ENCODE peak calls at places on chromosome 2, in six cellular contexts. One of them, this sample, is unnamed.

GRCh38 chr2:172252154-172252553 is 149.5 kb upstream of the DLX2 start:
- DNase-seq in IMR-90: no peak
- DNase-seq in mesendoderm: no peak
- DNase-seq in H1: no peak
- DNase-seq in H9: no peak
- DNase-seq in neuronal stem cell: no peak
- DNase-seq in this sample: peak

GRCh38 chr2:8607591-8607990 is 74.3 kb upstream of the ID2 start:
- DNase-seq in H9: no peak
- DNase-seq in IMR-90: peak
- DNase-seq in mesendoderm: no peak
- DNase-seq in neuronal stem cell: no peak
- DNase-seq in H1: no peak
- DNase-seq in this sample: peak

GRCh38 chr2:30165617-30166016 is 18.8 kb downstream of the YPEL5 start:
- DNase-seq in H1: no peak
- DNase-seq in neuronal stem cell: no peak
- DNase-seq in H9: no peak
- DNase-seq in mesendoderm: no peak
- DNase-seq in IMR-90: no peak
- DNase-seq in this sample: no peak

GRCh38 chr2:161418715-161419337 is 2.7 kb downstream of the TBR1 start:
- DNase-seq in mesendoderm: peak
- DNase-seq in H9: peak
- DNase-seq in neuronal stem cell: peak
- DNase-seq in H1: no peak
- DNase-seq in IMR-90: peak
- DNase-seq in this sample: peak

GRCh38 chr2:24083567-24084385 is 858 bp downstream of the TP53I3 start:
- DNase-seq in neuronal stem cell: peak
- DNase-seq in H9: peak
- DNase-seq in IMR-90: peak
- DNase-seq in mesendoderm: peak
- DNase-seq in H1: peak
- DNase-seq in this sample: peak

GRCh38 chr2:97714084-97714949 is 941 bp downstream of the ZAP70 start:
- DNase-seq in neuronal stem cell: no peak
- DNase-seq in mesendoderm: no peak
- DNase-seq in H1: no peak
- DNase-seq in IMR-90: no peak
- DNase-seq in H9: no peak
- DNase-seq in this sample: no peak

GRCh38 chr2:121564905-121565304 is 34.2 kb downstream of the RNU4ATAC start:
- DNase-seq in neuronal stem cell: no peak
- DNase-seq in H9: no peak
- DNase-seq in IMR-90: no peak
- DNase-seq in mesendoderm: no peak
- DNase-seq in H1: no peak
- DNase-seq in this sample: no peak

GRCh38 chr2:75416420-75417342 is 144.1 kb downstream of the EVA1A start:
- DNase-seq in H9: no peak
- DNase-seq in mesendoderm: no peak
- DNase-seq in IMR-90: no peak
- DNase-seq in H1: no peak
- DNase-seq in neuronal stem cell: no peak
- DNase-seq in this sample: no peak

GRCh38 chr2:201343559-201343958 is 13.6 kb downstream of the FLACC1 start:
- DNase-seq in H1: no peak
- DNase-seq in mesendoderm: no peak
- DNase-seq in IMR-90: no peak
- DNase-seq in neuronal stem cell: no peak
- DNase-seq in H9: no peak
- DNase-seq in this sample: no peak

GRCh38 chr2:25728559-25728958 is 55.2 kb upstream of the DTNB start:
- DNase-seq in IMR-90: no peak
- DNase-seq in H1: no peak
- DNase-seq in H9: no peak
- DNase-seq in neuronal stem cell: no peak
- DNase-seq in mesendoderm: no peak
- DNase-seq in this sample: no peak

GRCh38 chr2:231032575-231033140 is 4.7 kb upstream of the C2orf72 start:
- DNase-seq in IMR-90: no peak
- DNase-seq in H9: no peak
- DNase-seq in mesendoderm: no peak
- DNase-seq in H1: no peak
- DNase-seq in neuronal stem cell: no peak
- DNase-seq in this sample: no peak

GRCh38 chr2:234044157-234044556 is 6.3 kb upstream of the SPP2 start:
- DNase-seq in H9: no peak
- DNase-seq in neuronal stem cell: no peak
- DNase-seq in mesendoderm: no peak
- DNase-seq in IMR-90: peak
- DNase-seq in H1: no peak
- DNase-seq in this sample: peak

GRCh38 chr2:231256494-231256893 is 58.1 kb downstream of the ARMC9 start:
- DNase-seq in H1: no peak
- DNase-seq in IMR-90: no peak
- DNase-seq in mesendoderm: no peak
- DNase-seq in H9: no peak
- DNase-seq in neuronal stem cell: no peak
- DNase-seq in this sample: no peak

GRCh38 chr2:197869501-197870111 is 65.2 kb downstream of the PLCL1 start:
- DNase-seq in mesendoderm: peak
- DNase-seq in H9: no peak
- DNase-seq in IMR-90: no peak
- DNase-seq in neuronal stem cell: no peak
- DNase-seq in H1: no peak
- DNase-seq in this sample: peak

GRCh38 chr2:160666019-160666676 is 172.5 kb upstream of the RBMS1 start:
- DNase-seq in H1: no peak
- DNase-seq in H9: no peak
- DNase-seq in IMR-90: peak
- DNase-seq in neuronal stem cell: no peak
- DNase-seq in mesendoderm: no peak
- DNase-seq in this sample: peak

GRCh38 chr2:45851576-45852304 is 200.3 kb downstream of the PRKCE start:
- DNase-seq in H9: no peak
- DNase-seq in neuronal stem cell: no peak
- DNase-seq in mesendoderm: no peak
- DNase-seq in IMR-90: peak
- DNase-seq in H1: no peak
- DNase-seq in this sample: peak

GRCh38 chr2:15761056-15761455 is 169.4 kb downstream of the DDX1 start:
- DNase-seq in H9: peak
- DNase-seq in H1: no peak
- DNase-seq in mesendoderm: no peak
- DNase-seq in IMR-90: no peak
- DNase-seq in neuronal stem cell: no peak
- DNase-seq in this sample: no peak

GRCh38 chr2:50385361-50385760 is 646.6 kb downstream of the NRXN1 start:
- DNase-seq in H9: no peak
- DNase-seq in mesendoderm: no peak
- DNase-seq in neuronal stem cell: no peak
- DNase-seq in IMR-90: no peak
- DNase-seq in H1: no peak
- DNase-seq in this sample: no peak

GRCh38 chr2:240604291-240604938 is 17.9 kb downstream of the CAPN10 start:
- DNase-seq in mesendoderm: peak
- DNase-seq in H1: peak
- DNase-seq in H9: peak
- DNase-seq in IMR-90: peak
- DNase-seq in neuronal stem cell: no peak
- DNase-seq in this sample: peak

GRCh38 chr2:9782197-9782719 is 61.0 kb upstream of the TAF1B start:
- DNase-seq in mesendoderm: peak
- DNase-seq in H1: no peak
- DNase-seq in IMR-90: no peak
- DNase-seq in neuronal stem cell: no peak
- DNase-seq in H9: no peak
- DNase-seq in this sample: no peak

GRCh38 chr2:169693344-169693743 is 861 bp downstream of the CFAP210 start:
- DNase-seq in H9: no peak
- DNase-seq in H1: no peak
- DNase-seq in IMR-90: no peak
- DNase-seq in mesendoderm: peak
- DNase-seq in neuronal stem cell: no peak
- DNase-seq in this sample: peak

GRCh38 chr2:106094101-106094860 is 99.8 kb downstream of the UXS1 start:
- DNase-seq in mesendoderm: no peak
- DNase-seq in H1: no peak
- DNase-seq in IMR-90: no peak
- DNase-seq in H9: no peak
- DNase-seq in neuronal stem cell: no peak
- DNase-seq in this sample: no peak

GRCh38 chr2:221563601-221564000 is 8.5 kb downstream of the EPHA4 start:
- DNase-seq in mesendoderm: no peak
- DNase-seq in neuronal stem cell: no peak
- DNase-seq in H1: no peak
- DNase-seq in H9: no peak
- DNase-seq in IMR-90: no peak
- DNase-seq in this sample: no peak

GRCh38 chr2:33240178-33240577 is 236.3 kb upstream of the RASGRP3 start:
- DNase-seq in H9: no peak
- DNase-seq in mesendoderm: peak
- DNase-seq in IMR-90: peak
- DNase-seq in neuronal stem cell: no peak
- DNase-seq in H1: no peak
- DNase-seq in this sample: peak

GRCh38 chr2:86062043-86062442 is 43.6 kb downstream of the POLR1A start:
- DNase-seq in IMR-90: peak
- DNase-seq in neuronal stem cell: no peak
- DNase-seq in H1: no peak
- DNase-seq in H9: no peak
- DNase-seq in mesendoderm: no peak
- DNase-seq in this sample: peak

GRCh38 chr2:119384971-119385370 is 18.2 kb downstream of the DBI start:
- DNase-seq in H1: no peak
- DNase-seq in mesendoderm: no peak
- DNase-seq in H9: no peak
- DNase-seq in IMR-90: no peak
- DNase-seq in neuronal stem cell: no peak
- DNase-seq in this sample: no peak

GRCh38 chr2:179263460-179264237 is 983 bp downstream of the SESTD1 start:
- DNase-seq in neuronal stem cell: peak
- DNase-seq in mesendoderm: peak
- DNase-seq in IMR-90: peak
- DNase-seq in H1: no peak
- DNase-seq in H9: no peak
- DNase-seq in this sample: peak

GRCh38 chr2:99729104-99729503 is 239.3 kb upstream of the REV1 start:
- DNase-seq in H9: no peak
- DNase-seq in H1: no peak
- DNase-seq in mesendoderm: peak
- DNase-seq in neuronal stem cell: no peak
- DNase-seq in IMR-90: peak
- DNase-seq in this sample: peak

GRCh38 chr2:229431331-229431954 is 160.4 kb upstream of the PID1 start:
- DNase-seq in H1: no peak
- DNase-seq in mesendoderm: peak
- DNase-seq in neuronal stem cell: no peak
- DNase-seq in H9: no peak
- DNase-seq in IMR-90: peak
- DNase-seq in this sample: peak

GRCh38 chr2:23859983-23860382 is 66.9 kb downstream of the ATAD2B start:
- DNase-seq in neuronal stem cell: no peak
- DNase-seq in mesendoderm: no peak
- DNase-seq in IMR-90: peak
- DNase-seq in H9: no peak
- DNase-seq in H1: no peak
- DNase-seq in this sample: peak

GRCh38 chr2:105405291-105405690 is 6.4 kb upstream of the FHL2 start:
- DNase-seq in neuronal stem cell: no peak
- DNase-seq in H1: no peak
- DNase-seq in mesendoderm: no peak
- DNase-seq in H9: no peak
- DNase-seq in IMR-90: peak
- DNase-seq in this sample: peak

GRCh38 chr2:1991706-1992245 is 247.5 kb upstream of the PXDN start:
- DNase-seq in neuronal stem cell: no peak
- DNase-seq in IMR-90: no peak
- DNase-seq in H9: no peak
- DNase-seq in H1: no peak
- DNase-seq in mesendoderm: no peak
- DNase-seq in this sample: no peak

GRCh38 chr2:1992280-1992679 is 248.0 kb upstream of the PXDN start:
- DNase-seq in mesendoderm: no peak
- DNase-seq in H1: no peak
- DNase-seq in H9: no peak
- DNase-seq in IMR-90: no peak
- DNase-seq in neuronal stem cell: no peak
- DNase-seq in this sample: no peak

GRCh38 chr2:1990724-1991123 is 246.4 kb upstream of the PXDN start:
- DNase-seq in IMR-90: no peak
- DNase-seq in neuronal stem cell: no peak
- DNase-seq in H9: no peak
- DNase-seq in H1: no peak
- DNase-seq in mesendoderm: no peak
- DNase-seq in this sample: no peak

GRCh38 chr2:1990151-1990589 is 245.9 kb upstream of the PXDN start:
- DNase-seq in H9: no peak
- DNase-seq in H1: no peak
- DNase-seq in IMR-90: no peak
- DNase-seq in neuronal stem cell: no peak
- DNase-seq in mesendoderm: no peak
- DNase-seq in this sample: no peak

GRCh38 chr2:1991126-1991525 is 246.8 kb upstream of the PXDN start:
- DNase-seq in H1: no peak
- DNase-seq in mesendoderm: no peak
- DNase-seq in neuronal stem cell: no peak
- DNase-seq in H9: no peak
- DNase-seq in IMR-90: no peak
- DNase-seq in this sample: no peak
- H2BK15ac ChIP-seq in H1: no peak
- H2BK15ac ChIP-seq in mesendoderm: no peak
- H2BK15ac ChIP-seq in neuronal stem cell: peak
- H2BK15ac ChIP-seq in H9: no peak
- H2BK15ac ChIP-seq in IMR-90: no peak
- H2BK15ac ChIP-seq in this sample: no peak

GRCh38 chr2:101752708-101753107 is 55.2 kb downstream of the MAP4K4 start:
- DNase-seq in mesendoderm: no peak
- DNase-seq in neuronal stem cell: no peak
- DNase-seq in H9: no peak
- DNase-seq in H1: no peak
- DNase-seq in IMR-90: no peak
- DNase-seq in this sample: no peak
- H2BK15ac ChIP-seq in mesendoderm: no peak
- H2BK15ac ChIP-seq in neuronal stem cell: no peak
- H2BK15ac ChIP-seq in H9: no peak
- H2BK15ac ChIP-seq in H1: no peak
- H2BK15ac ChIP-seq in IMR-90: no peak
- H2BK15ac ChIP-seq in this sample: no peak

GRCh38 chr2:237598468-237599208 is 8.1 kb upstream of the RAB17 start:
- DNase-seq in H9: peak
- DNase-seq in H1: no peak
- DNase-seq in IMR-90: no peak
- DNase-seq in neuronal stem cell: no peak
- DNase-seq in mesendoderm: no peak
- DNase-seq in this sample: no peak
- H2BK15ac ChIP-seq in H9: no peak
- H2BK15ac ChIP-seq in H1: peak
- H2BK15ac ChIP-seq in IMR-90: no peak
- H2BK15ac ChIP-seq in neuronal stem cell: no peak
- H2BK15ac ChIP-seq in mesendoderm: no peak
- H2BK15ac ChIP-seq in this sample: no peak

GRCh38 chr2:62306751-62307468 is 111.0 kb downstream of the B3GNT2 start:
- DNase-seq in neuronal stem cell: no peak
- DNase-seq in H1: no peak
- DNase-seq in IMR-90: peak
- DNase-seq in mesendoderm: peak
- DNase-seq in H9: no peak
- DNase-seq in this sample: peak
- H2BK15ac ChIP-seq in neuronal stem cell: no peak
- H2BK15ac ChIP-seq in H1: no peak
- H2BK15ac ChIP-seq in IMR-90: no peak
- H2BK15ac ChIP-seq in mesendoderm: no peak
- H2BK15ac ChIP-seq in H9: no peak
- H2BK15ac ChIP-seq in this sample: no peak